ENCODE peak calls at places on chromosomes 6 and 20, in six cellular contexts. G is endodermal cell, J is astrocyte, E is IMR-90, O is hepatocyte, H is pancreas. Z is an unnamed sample.

GRCh38 chr6:24539416-24539815 is 44.6 kb downstream of the ALDH5A1 start:
- DNase-seq in E (no peak), H (no peak), G (no peak), O (no peak), J (no peak), Z (no peak)

GRCh38 chr6:70219943-70220613 is 82.8 kb downstream of the COL9A1 start:
- DNase-seq in J (no peak), H (no peak), G (no peak), O (no peak), E (no peak), Z (no peak)

GRCh38 chr20:57374931-57375651 is 16.1 kb upstream of the RBM38 start:
- DNase-seq in G (no peak), J (no peak), E (no peak), H (no peak), O (no peak), Z (no peak)

GRCh38 chr6:151098166-151098565 is 141.6 kb upstream of the AKAP12 start:
- DNase-seq in G (peak; percentile 13), H (no peak), E (no peak), J (peak; percentile 32), O (no peak), Z (no peak)

GRCh38 chr20:64073476-64074183 is 5.7 kb downstream of the RGS19 start:
- DNase-seq in J (no peak), O (no peak), H (no peak), E (no peak), G (no peak), Z (no peak)

GRCh38 chr20:60057123-60057865 is 99.1 kb downstream of the CDH26 start:
- DNase-seq in E (peak; percentile 65), O (peak; percentile 83), G (peak; percentile 93), H (peak; percentile 17), J (peak; percentile 22), Z (peak; percentile 70)

GRCh38 chr6:137087902-137088301 is 43.1 kb upstream of the IL20RA start:
- DNase-seq in H (no peak), E (no peak), O (no peak), J (no peak), G (no peak), Z (no peak)

GRCh38 chr6:12229332-12229731 is 60.8 kb upstream of the EDN1 start:
- DNase-seq in O (no peak), H (no peak), J (no peak), G (no peak), E (no peak), Z (no peak)

GRCh38 chr20:2108987-2109386 is 7.4 kb downstream of the STK35 start:
- DNase-seq in J (peak; percentile 73), H (no peak), E (peak; percentile 80), O (peak; percentile 42), G (no peak), Z (no peak)

GRCh38 chr6:14121936-14122344 is 4.4 kb downstream of the CD83 start:
- DNase-seq in H (no peak), G (no peak), J (no peak), O (no peak), E (no peak), Z (no peak)

GRCh38 chr20:23037017-23037481 is 1.9 kb downstream of the SSTR4 start:
- DNase-seq in H (no peak), O (no peak), J (no peak), E (no peak), G (no peak), Z (no peak)

GRCh38 chr20:23043376-23043775 is 6.1 kb downstream of the THBD start:
- DNase-seq in O (no peak), E (no peak), H (no peak), J (no peak), G (no peak), Z (no peak)

GRCh38 chr20:23042270-23042669 is 7.2 kb downstream of the SSTR4 start:
- DNase-seq in E (no peak), J (no peak), H (no peak), G (peak; percentile 38), O (no peak), Z (no peak)

GRCh38 chr20:23039136-23039875 is 4.2 kb downstream of the SSTR4 start:
- DNase-seq in O (no peak), J (no peak), H (no peak), E (no peak), G (no peak), Z (no peak)

DNA sequence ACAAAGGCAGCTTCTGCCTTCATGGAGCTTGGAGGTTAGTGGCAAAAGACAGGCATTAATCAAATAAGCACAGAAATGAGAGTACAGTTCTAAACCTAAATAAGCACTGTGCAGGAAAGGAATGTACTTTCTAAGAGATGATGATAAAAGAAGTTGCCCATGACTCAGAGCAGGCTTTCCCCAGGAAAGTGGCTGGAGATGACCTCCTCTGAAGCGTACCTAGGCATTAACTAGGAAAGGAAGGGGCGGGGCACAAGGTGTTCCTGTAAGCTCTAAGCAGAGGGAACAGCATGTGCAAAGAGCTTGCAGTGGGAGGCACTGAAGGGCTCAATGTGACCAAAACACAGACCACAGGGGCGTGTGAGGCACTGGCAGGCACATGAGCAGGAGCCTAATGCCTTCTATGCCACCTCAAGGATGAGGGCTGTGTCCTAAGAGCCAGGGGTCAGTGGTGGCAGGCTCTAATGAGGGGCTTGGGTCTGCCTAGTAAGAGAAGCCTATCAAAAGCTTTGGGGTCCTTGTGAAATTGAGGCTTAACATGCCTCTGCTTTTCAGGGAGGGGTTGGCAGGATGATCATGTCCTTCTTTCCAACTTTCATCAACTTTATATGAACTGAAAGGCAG is 4.9 kb downstream of the SSTR4 start:
- DNase-seq in O (peak; percentile 61), E (no peak), G (no peak), J (no peak), H (no peak), Z (no peak)
- H3K27me3 ChIP-seq in O (peaks cover 33% of the 10 kb centered on the region), E (peaks cover 44% of the 10 kb centered on the region), G (peaks cover 47% of the 10 kb centered on the region), J (peaks cover 19% of the 10 kb centered on the region), H (peaks cover 14% of the 10 kb centered on the region), Z (no peaks in the 10 kb centered on the region)

DNA sequence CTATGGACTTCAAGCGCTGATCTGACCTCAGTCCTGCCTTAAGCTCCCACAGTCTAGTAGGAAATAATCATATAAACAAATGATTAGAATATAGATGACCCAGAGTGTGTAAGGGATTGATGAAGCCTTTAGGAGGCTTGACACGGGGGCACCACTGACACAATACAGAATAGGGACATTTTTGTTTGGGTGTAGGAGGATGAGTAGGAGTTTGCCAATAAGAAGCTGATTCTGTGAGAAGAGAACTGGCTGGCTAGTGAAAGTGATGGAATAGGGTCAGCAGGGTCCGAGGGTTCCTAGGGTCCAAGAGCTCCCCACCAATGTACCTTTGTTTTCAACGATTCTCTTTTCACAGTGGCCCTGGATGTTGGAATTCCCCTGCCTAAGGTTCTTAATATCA is 7.1 kb upstream of the BPIFB4 start:
- DNase-seq in G (no peak), O (no peak), J (no peak), H (no peak), E (no peak), Z (no peak)
- H3K27me3 ChIP-seq in G (no peaks in the 10 kb centered on the region), O (peaks cover 32% of the 10 kb centered on the region), J (peaks cover 2% of the 10 kb centered on the region), H (no peaks in the 10 kb centered on the region), E (peaks cover 16% of the 10 kb centered on the region), Z (no peaks in the 10 kb centered on the region)

DNA sequence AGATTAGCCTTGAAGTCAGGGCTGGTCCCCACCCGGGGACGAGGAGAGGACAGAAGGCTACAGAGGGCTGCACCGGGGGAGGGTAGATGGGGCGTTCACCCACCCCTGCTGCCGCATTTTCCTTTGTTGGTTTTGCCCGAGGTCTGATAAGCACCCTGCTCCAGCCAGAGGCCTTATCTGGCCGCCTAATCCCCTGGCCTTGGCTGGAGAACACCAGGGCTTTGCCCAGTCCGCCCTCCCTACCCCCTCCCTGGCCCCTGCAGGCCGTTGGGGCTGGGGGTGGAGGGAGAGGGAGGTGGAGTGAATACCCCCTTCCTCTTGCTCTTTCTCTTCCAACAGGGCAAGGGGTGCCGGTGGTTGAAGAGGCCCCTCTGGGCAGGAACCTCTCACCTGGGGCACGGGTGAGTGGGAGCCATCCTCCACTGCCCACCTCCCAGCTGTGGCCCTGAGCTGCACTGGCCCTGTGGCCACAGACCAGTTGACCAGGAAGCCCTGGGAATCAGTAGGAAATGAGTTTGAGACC is 11.8 kb upstream of the GATA5 start:
- DNase-seq in J (no peak), E (no peak), O (peak; percentile 80), H (peak; percentile 58), G (peak; percentile 70), Z (no peak)
- H3K27me3 ChIP-seq in J (peaks cover 62% of the 10 kb centered on the region), E (peaks cover 84% of the 10 kb centered on the region), O (no peaks in the 10 kb centered on the region), H (no peaks in the 10 kb centered on the region), G (peaks cover 5% of the 10 kb centered on the region), Z (no peaks in the 10 kb centered on the region)

DNA sequence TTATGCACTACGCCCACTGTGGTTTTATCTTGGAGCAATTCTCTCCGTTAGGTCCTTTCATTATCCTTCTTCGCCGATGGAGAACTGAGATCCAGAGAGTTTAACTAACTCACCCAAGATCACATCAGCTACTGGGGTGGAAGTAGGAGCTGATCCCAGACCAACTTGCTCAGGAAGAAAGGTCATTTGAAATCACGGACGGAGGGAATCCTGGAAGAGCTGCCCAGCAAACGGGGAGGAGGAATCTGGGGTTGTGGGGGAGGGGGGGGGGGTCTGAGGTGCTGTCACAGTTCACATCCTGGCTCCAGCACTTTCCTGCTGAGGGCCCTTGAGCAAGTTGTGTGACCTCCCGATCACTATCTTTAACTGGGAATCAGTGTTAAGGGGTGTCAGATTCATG is 62.0 kb downstream of the NPEPL1 start:
- DNase-seq in H (no peak), G (no peak), J (no peak), O (no peak), E (no peak), Z (no peak)
- H3K27me3 ChIP-seq in H (no peaks in the 10 kb centered on the region), G (no peaks in the 10 kb centered on the region), J (no peaks in the 10 kb centered on the region), O (no peaks in the 10 kb centered on the region), E (peaks cover 30% of the 10 kb centered on the region), Z (no peaks in the 10 kb centered on the region)

GRCh38 chr6:84766118-84766683 is 1.8 kb upstream of the TBX18 start:
- DNase-seq in G (peak; percentile 70), J (no peak), H (no peak), E (no peak), O (no peak), Z (no peak)
- H3K27me3 ChIP-seq in G (peaks cover 93% of the 10 kb centered on the region), J (peaks cover 61% of the 10 kb centered on the region), H (peaks cover 95% of the 10 kb centered on the region), E (peaks cover 71% of the 10 kb centered on the region), O (peaks cover 89% of the 10 kb centered on the region), Z (peaks cover 89% of the 10 kb centered on the region)

DNA sequence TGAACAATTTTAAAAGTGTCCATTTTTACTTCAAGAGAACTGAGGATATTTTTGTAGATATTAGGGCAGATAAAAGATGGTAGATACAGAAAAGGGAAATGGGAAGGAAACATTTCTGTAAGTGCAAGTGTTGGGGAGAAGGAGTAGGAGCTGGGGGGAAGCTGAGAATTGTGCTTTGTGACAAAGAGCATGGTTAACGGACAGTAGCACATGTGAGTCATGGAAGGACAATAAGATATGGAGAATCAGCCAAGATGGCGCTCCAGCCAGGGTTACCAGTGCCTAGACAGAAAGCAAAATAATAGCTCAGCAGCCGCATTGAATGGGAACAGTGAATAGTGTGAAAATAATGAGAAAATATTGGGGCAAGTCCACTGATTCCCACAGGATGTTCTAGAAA is 12.8 kb upstream of the HLA-DRB1 start:
- DNase-seq in O (no peak), G (no peak), J (no peak), E (no peak), H (no peak), Z (no peak)
- H3K27me3 ChIP-seq in O (no peaks in the 10 kb centered on the region), G (no peaks in the 10 kb centered on the region), J (no peaks in the 10 kb centered on the region), E (no peaks in the 10 kb centered on the region), H (no peaks in the 10 kb centered on the region), Z (peaks cover 5% of the 10 kb centered on the region)

DNA sequence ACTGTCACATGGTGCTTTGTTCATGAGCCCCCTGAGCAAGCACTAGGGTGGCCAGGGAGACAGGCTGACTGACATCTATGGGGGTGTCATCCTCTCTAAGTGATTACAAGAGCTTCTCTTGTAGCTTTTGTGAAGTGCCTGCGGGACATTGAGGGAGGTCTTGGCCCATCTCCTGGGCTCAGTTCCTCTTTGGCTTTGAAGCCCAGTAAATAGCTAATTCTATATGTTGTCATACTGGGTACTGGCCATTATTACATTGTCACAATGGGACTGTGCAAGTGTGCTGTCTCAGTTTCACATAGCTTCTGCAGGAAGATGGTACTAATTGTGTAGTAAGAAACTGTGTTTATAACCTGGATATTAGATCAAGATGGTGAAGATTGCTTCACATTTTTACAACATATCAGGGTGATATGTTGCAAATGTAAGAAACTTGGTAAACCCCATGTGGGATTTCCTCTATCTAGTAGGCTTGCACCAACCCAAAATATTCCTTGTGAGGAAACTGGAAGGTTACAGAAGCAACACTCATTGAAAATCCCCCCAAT is 19.9 kb downstream of the SPINT3 start:
- DNase-seq in O (no peak), G (no peak), H (no peak), J (no peak), E (no peak), Z (no peak)
- H3K27me3 ChIP-seq in O (peaks cover 4% of the 10 kb centered on the region), G (peaks cover 13% of the 10 kb centered on the region), H (no peaks in the 10 kb centered on the region), J (peaks cover 6% of the 10 kb centered on the region), E (no peaks in the 10 kb centered on the region), Z (peaks cover 45% of the 10 kb centered on the region)